ENCODE peak calls at places on chromosomes 7 and 10, in six cellular contexts. One of them, this sample, is unnamed.

GRCh38 chr7:151863386-151864079 is 13.4 kb downstream of the PRKAG2 start:
- DNase-seq in SK-N-SH: no peak
- DNase-seq in Kasumi-1: no peak
- DNase-seq in CD4-positive, alpha-beta T cell: no peak
- DNase-seq in T-helper 1 cell: no peak
- DNase-seq in activated T-cell treated with anti-CD3 and anti-CD28 coated beads, Interleukin-2, amount 50 U/mL, for 1 hour: no peak
- DNase-seq in this sample: no peak

GRCh38 chr7:71988176-71988575 is 424.0 kb downstream of the CALN1 start:
- DNase-seq in SK-N-SH: no peak
- DNase-seq in Kasumi-1: no peak
- DNase-seq in CD4-positive, alpha-beta T cell: no peak
- DNase-seq in T-helper 1 cell: no peak
- DNase-seq in activated T-cell treated with anti-CD3 and anti-CD28 coated beads, Interleukin-2, amount 50 U/mL, for 1 hour: no peak
- DNase-seq in this sample: no peak

GRCh38 chr7:33495207-33495606 is 365.8 kb downstream of the BBS9 start:
- DNase-seq in SK-N-SH: no peak
- DNase-seq in Kasumi-1: no peak
- DNase-seq in CD4-positive, alpha-beta T cell: no peak
- DNase-seq in T-helper 1 cell: no peak
- DNase-seq in activated T-cell treated with anti-CD3 and anti-CD28 coated beads, Interleukin-2, amount 50 U/mL, for 1 hour: no peak
- DNase-seq in this sample: no peak

GRCh38 chr10:119616879-119617580 is 20.3 kb upstream of the TIAL1 start:
- DNase-seq in SK-N-SH: no peak
- DNase-seq in Kasumi-1: no peak
- DNase-seq in CD4-positive, alpha-beta T cell: no peak
- DNase-seq in T-helper 1 cell: no peak
- DNase-seq in activated T-cell treated with anti-CD3 and anti-CD28 coated beads, Interleukin-2, amount 50 U/mL, for 1 hour: no peak
- DNase-seq in this sample: no peak

GRCh38 chr7:66771795-66772194 is 31.3 kb downstream of the RABGEF1 start:
- DNase-seq in SK-N-SH: no peak
- DNase-seq in Kasumi-1: no peak
- DNase-seq in CD4-positive, alpha-beta T cell: no peak
- DNase-seq in T-helper 1 cell: no peak
- DNase-seq in activated T-cell treated with anti-CD3 and anti-CD28 coated beads, Interleukin-2, amount 50 U/mL, for 1 hour: no peak
- DNase-seq in this sample: no peak

GRCh38 chr7:137946015-137946414 is 55.9 kb downstream of the CREB3L2 start:
- DNase-seq in SK-N-SH: no peak
- DNase-seq in Kasumi-1: no peak
- DNase-seq in CD4-positive, alpha-beta T cell: no peak
- DNase-seq in T-helper 1 cell: no peak
- DNase-seq in activated T-cell treated with anti-CD3 and anti-CD28 coated beads, Interleukin-2, amount 50 U/mL, for 1 hour: no peak
- DNase-seq in this sample: no peak

GRCh38 chr10:74026428-74026979 is 28.6 kb downstream of the VCL start:
- DNase-seq in SK-N-SH: no peak
- DNase-seq in Kasumi-1: no peak
- DNase-seq in CD4-positive, alpha-beta T cell: no peak
- DNase-seq in T-helper 1 cell: no peak
- DNase-seq in activated T-cell treated with anti-CD3 and anti-CD28 coated beads, Interleukin-2, amount 50 U/mL, for 1 hour: no peak
- DNase-seq in this sample: no peak

GRCh38 chr10:77393821-77394501 is 243.6 kb downstream of the KCNMA1 start:
- DNase-seq in SK-N-SH: no peak
- DNase-seq in Kasumi-1: no peak
- DNase-seq in CD4-positive, alpha-beta T cell: no peak
- DNase-seq in T-helper 1 cell: no peak
- DNase-seq in activated T-cell treated with anti-CD3 and anti-CD28 coated beads, Interleukin-2, amount 50 U/mL, for 1 hour: no peak
- DNase-seq in this sample: no peak

GRCh38 chr10:132408367-132408781 is 11.4 kb downstream of the PWWP2B start:
- DNase-seq in SK-N-SH: no peak
- DNase-seq in Kasumi-1: no peak
- DNase-seq in CD4-positive, alpha-beta T cell: no peak
- DNase-seq in T-helper 1 cell: no peak
- DNase-seq in activated T-cell treated with anti-CD3 and anti-CD28 coated beads, Interleukin-2, amount 50 U/mL, for 1 hour: no peak
- DNase-seq in this sample: no peak

GRCh38 chr7:94160719-94161435 is 156.7 kb upstream of the BET1 start:
- DNase-seq in SK-N-SH: no peak
- DNase-seq in Kasumi-1: no peak
- DNase-seq in CD4-positive, alpha-beta T cell: no peak
- DNase-seq in T-helper 1 cell: no peak
- DNase-seq in activated T-cell treated with anti-CD3 and anti-CD28 coated beads, Interleukin-2, amount 50 U/mL, for 1 hour: no peak
- DNase-seq in this sample: no peak

GRCh38 chr10:99834410-99834809 is 52.0 kb downstream of the ABCC2 start:
- DNase-seq in SK-N-SH: no peak
- DNase-seq in Kasumi-1: no peak
- DNase-seq in CD4-positive, alpha-beta T cell: no peak
- DNase-seq in T-helper 1 cell: no peak
- DNase-seq in activated T-cell treated with anti-CD3 and anti-CD28 coated beads, Interleukin-2, amount 50 U/mL, for 1 hour: no peak
- DNase-seq in this sample: no peak

GRCh38 chr10:97297556-97298222 is 5.3 kb upstream of the ARHGAP19 start:
- DNase-seq in SK-N-SH: no peak
- DNase-seq in Kasumi-1: no peak
- DNase-seq in CD4-positive, alpha-beta T cell: no peak
- DNase-seq in T-helper 1 cell: no peak
- DNase-seq in activated T-cell treated with anti-CD3 and anti-CD28 coated beads, Interleukin-2, amount 50 U/mL, for 1 hour: no peak
- DNase-seq in this sample: no peak

GRCh38 chr10:75208177-75208576 is 2.4 kb upstream of the VDAC2 start:
- DNase-seq in SK-N-SH: no peak
- DNase-seq in Kasumi-1: no peak
- DNase-seq in CD4-positive, alpha-beta T cell: no peak
- DNase-seq in T-helper 1 cell: no peak
- DNase-seq in activated T-cell treated with anti-CD3 and anti-CD28 coated beads, Interleukin-2, amount 50 U/mL, for 1 hour: no peak
- DNase-seq in this sample: no peak